ENCODE peak calls at places on chromosomes 6 and 20, in ten cellular contexts. N, B, U, W, Z, P, H, R, T and O are unnamed samples.

GRCh38 chr6:166934174-166934573 is 22.2 kb downstream of the RNASET2 start:
- DNase-seq in R (no peak), U (no peak), Z (no peak), P (no peak), B (no peak), H (no peak), N (no peak), T (no peak), W (no peak), O (no peak)

GRCh38 chr6:170307080-170307545 is 555 bp downstream of the FAM120B start:
- DNase-seq in Z (no peak), R (no peak), N (no peak), H (no peak), T (no peak), P (no peak), U (no peak), B (no peak), W (no peak), O (no peak)

GRCh38 chr6:161226005-161226964 is 47.6 kb downstream of the AGPAT4 start:
- DNase-seq in Z (peak), N (no peak), U (no peak), R (no peak), B (no peak), W (no peak), T (no peak), H (no peak), P (no peak), O (no peak)

GRCh38 chr6:36930483-36930882 is 24.1 kb upstream of the PI16 start:
- DNase-seq in P (no peak), W (no peak), T (no peak), H (no peak), U (no peak), B (no peak), N (no peak), R (no peak), Z (no peak), O (no peak)

GRCh38 chr6:10874207-10874606 is 7.6 kb downstream of the GCM2 start:
- DNase-seq in B (no peak), H (no peak), W (no peak), Z (no peak), R (no peak), U (no peak), N (no peak), P (no peak), T (no peak), O (peak)

GRCh38 chr6:36127462-36128016 is 2.8 kb upstream of the MAPK13 start:
- DNase-seq in W (peak), P (no peak), U (no peak), T (no peak), R (peak), H (no peak), B (no peak), Z (no peak), N (no peak), O (no peak)

GRCh38 chr6:75201901-75202672 is 3.8 kb downstream of the COL12A1 start:
- DNase-seq in Z (no peak), B (peak), N (peak), W (no peak), U (no peak), R (no peak), H (peak), P (peak), T (no peak), O (peak)

GRCh38 chr6:42429042-42429574 is 22.6 kb downstream of the TRERF1 start:
- DNase-seq in U (no peak), H (no peak), N (no peak), B (no peak), Z (no peak), W (no peak), R (no peak), T (no peak), P (no peak), O (no peak)

GRCh38 chr20:17587148-17587547 is 17.3 kb downstream of the DSTN start:
- DNase-seq in T (no peak), R (no peak), P (no peak), N (no peak), B (no peak), U (no peak), H (no peak), W (no peak), Z (no peak), O (no peak)

GRCh38 chr6:134093007-134093573 is 40.7 kb upstream of the SLC2A12 start:
- DNase-seq in Z (no peak), U (no peak), P (no peak), N (peak), R (no peak), T (no peak), W (no peak), H (no peak), B (no peak), O (no peak)

GRCh38 chr20:10433014-10433622 is 904 bp downstream of the MKKS start:
- DNase-seq in W (no peak), U (no peak), N (no peak), T (no peak), P (peak), H (no peak), Z (no peak), B (peak), R (peak), O (peak)

GRCh38 chr6:37777272-37777736 is 42.2 kb upstream of the ZFAND3 start:
- DNase-seq in Z (no peak), B (no peak), H (peak), W (no peak), P (peak), U (no peak), T (no peak), N (peak), R (no peak), O (peak)